ENCODE peak calls at places on chromosomes 5 and 9, in four cellular contexts. K, W, F and B are unnamed samples.

GRCh38 chr5:10400411-10400810 is 41.3 kb upstream of the ROPN1L start:
- DNase-seq in F (no peak), W (no peak), K (no peak), B (no peak)

GRCh38 chr5:59618644-59619043 is 274.9 kb downstream of the PDE4D start:
- DNase-seq in F (no peak), W (no peak), K (no peak), B (no peak)

GRCh38 chr5:96788112-96788749 is 19.5 kb downstream of the ERAP1 start:
- DNase-seq in K (no peak), F (no peak), W (no peak), B (no peak)

GRCh38 chr5:88141695-88141979 is 127.0 kb downstream of the TMEM161B start:
- DNase-seq in K (no peak), F (no peak), W (no peak), B (no peak)

GRCh38 chr9:121463026-121463827 is 36.4 kb downstream of the GGTA1 start:
- DNase-seq in F (peak; percentile 28), K (no peak), W (peak; percentile 35), B (peak; percentile 25)

GRCh38 chr9:128434340-128434739 is 13.7 kb downstream of the CERCAM start:
- DNase-seq in W (no peak), K (no peak), F (no peak), B (no peak)

GRCh38 chr5:34998058-34998789 is 49.5 kb downstream of the AGXT2 start:
- DNase-seq in K (no peak), F (no peak), W (no peak), B (no peak)

GRCh38 chr5:111929892-111930291 is 172.9 kb upstream of the NREP start:
- DNase-seq in W (no peak), K (no peak), F (no peak), B (no peak)

GRCh38 chr9:21558627-21559401 is 76.7 kb upstream of the IFNE start:
- DNase-seq in K (no peak), F (no peak), W (peak; percentile 24), B (peak; percentile 16)

GRCh38 chr5:77725646-77726045 is 50.5 kb downstream of the TBCA start:
- DNase-seq in F (no peak), K (no peak), W (no peak), B (no peak)

GRCh38 chr9:69443178-69443577 is 118.2 kb downstream of the ENTREP1 start:
- DNase-seq in W (no peak), F (no peak), K (no peak), B (no peak)

GRCh38 chr9:133731876-133732321 is 6.3 kb downstream of the SARDH start:
- DNase-seq in W (no peak), F (peak; percentile 39), K (no peak), B (no peak)

GRCh38 chr5:137488974-137489373 is 10.2 kb downstream of the SPOCK1 start:
- DNase-seq in F (no peak), W (no peak), K (no peak), B (no peak)

GRCh38 chr9:22682536-22683392 is 236.1 kb downstream of the DMRTA1 start:
- DNase-seq in W (no peak), K (no peak), F (peak; percentile 3), B (no peak)

GRCh38 chr9:95095619-95096355 is 221.7 kb downstream of the FANCC start:
- DNase-seq in W (no peak), K (no peak), F (no peak), B (no peak)

GRCh38 chr5:163460562-163461176 is at the start of gene HMMR:
- DNase-seq in F (peak; percentile 29), K (no peak), W (peak; percentile 11), B (no peak)

GRCh38 chr5:160118349-160119141 is 705 bp downstream of the PWWP2A start:
- DNase-seq in F (peak; percentile 5), K (peak; percentile 81), W (peak; percentile 58), B (peak; percentile 48)

GRCh38 chr9:4983541-4984165 is 1.4 kb upstream of the JAK2 start:
- DNase-seq in F (peak; percentile 5), K (no peak), W (no peak), B (no peak)

GRCh38 chr5:131581710-131582109 is 53.3 kb downstream of the RAPGEF6 start:
- DNase-seq in W (no peak), K (no peak), F (no peak), B (no peak)

GRCh38 chr5:172771439-172772111 is 580 bp upstream of the DUSP1 start:
- DNase-seq in W (no peak), K (peak; percentile 87), F (no peak), B (no peak)

GRCh38 chr9:38423939-38424843 is at the start of gene IGFBPL1:
- DNase-seq in W (peak; percentile 25), K (no peak), F (peak; percentile 8), B (no peak)

GRCh38 chr5:177359451-177359851 is 1.7 kb downstream of the RGS14 start:
- DNase-seq in F (no peak), K (no peak), W (no peak), B (no peak)

GRCh38 chr5:90747175-90747574 is 188.6 kb downstream of the ADGRV1 start:
- DNase-seq in W (no peak), K (no peak), F (peak; percentile 92), B (no peak)